ENCODE peak calls at places on chromosome 13, in five cellular contexts. One of them, this sample, is unnamed.

GRCh38 chr13:110455941-110456340 is 105.6 kb downstream of the RAB20 start:
- DNase-seq in CD14-positive monocyte: peak; percentile 77
- DNase-seq in AG04450: peak; percentile 20
- DNase-seq in cardiac muscle cell: peak; percentile 80
- DNase-seq in astrocyte of the cerebellum: peak; percentile 44
- DNase-seq in this sample: no peak

GRCh38 chr13:41691276-41691675 is 233.9 kb downstream of the RGCC start:
- DNase-seq in CD14-positive monocyte: no peak
- DNase-seq in AG04450: no peak
- DNase-seq in cardiac muscle cell: no peak
- DNase-seq in astrocyte of the cerebellum: no peak
- DNase-seq in this sample: no peak

GRCh38 chr13:73092831-73093230 is 34.0 kb downstream of the KLF5 start:
- DNase-seq in CD14-positive monocyte: no peak
- DNase-seq in AG04450: peak; percentile 11
- DNase-seq in cardiac muscle cell: no peak
- DNase-seq in astrocyte of the cerebellum: no peak
- DNase-seq in this sample: no peak

GRCh38 chr13:110813646-110814624 is 100.4 kb downstream of the ING1 start:
- DNase-seq in CD14-positive monocyte: no peak
- DNase-seq in AG04450: no peak
- DNase-seq in cardiac muscle cell: no peak
- DNase-seq in astrocyte of the cerebellum: no peak
- DNase-seq in this sample: no peak

GRCh38 chr13:66534561-66534960 is 695.6 kb downstream of the PCDH9 start:
- DNase-seq in CD14-positive monocyte: no peak
- DNase-seq in AG04450: no peak
- DNase-seq in cardiac muscle cell: no peak
- DNase-seq in astrocyte of the cerebellum: no peak
- DNase-seq in this sample: no peak

GRCh38 chr13:104320446-104320845 is 1254.2 kb upstream of the SLC10A2 start:
- DNase-seq in CD14-positive monocyte: no peak
- DNase-seq in AG04450: no peak
- DNase-seq in cardiac muscle cell: no peak
- DNase-seq in astrocyte of the cerebellum: no peak
- DNase-seq in this sample: no peak

GRCh38 chr13:104106705-104107393 is 1040.6 kb upstream of the SLC10A2 start:
- DNase-seq in CD14-positive monocyte: no peak
- DNase-seq in AG04450: no peak
- DNase-seq in cardiac muscle cell: no peak
- DNase-seq in astrocyte of the cerebellum: no peak
- DNase-seq in this sample: no peak

GRCh38 chr13:99620806-99621205 is 119.5 kb downstream of the TM9SF2 start:
- DNase-seq in CD14-positive monocyte: no peak
- DNase-seq in AG04450: no peak
- DNase-seq in cardiac muscle cell: no peak
- DNase-seq in astrocyte of the cerebellum: no peak
- DNase-seq in this sample: no peak

GRCh38 chr13:47865883-47866282 is 135.2 kb downstream of the SUCLA2 start:
- DNase-seq in CD14-positive monocyte: no peak
- DNase-seq in AG04450: no peak
- DNase-seq in cardiac muscle cell: no peak
- DNase-seq in astrocyte of the cerebellum: no peak
- DNase-seq in this sample: no peak

GRCh38 chr13:90511903-90512302 is 835.6 kb upstream of the MIR17HG start:
- DNase-seq in CD14-positive monocyte: no peak
- DNase-seq in AG04450: no peak
- DNase-seq in cardiac muscle cell: no peak
- DNase-seq in astrocyte of the cerebellum: no peak
- DNase-seq in this sample: no peak

GRCh38 chr13:103952183-103952582 is 886.0 kb upstream of the SLC10A2 start:
- DNase-seq in CD14-positive monocyte: no peak
- DNase-seq in AG04450: no peak
- DNase-seq in cardiac muscle cell: no peak
- DNase-seq in astrocyte of the cerebellum: no peak
- DNase-seq in this sample: no peak

GRCh38 chr13:46288570-46289259 is 77.0 kb downstream of the LRRC63 start:
- DNase-seq in CD14-positive monocyte: no peak
- DNase-seq in AG04450: no peak
- DNase-seq in cardiac muscle cell: peak; percentile 69
- DNase-seq in astrocyte of the cerebellum: peak; percentile 33
- DNase-seq in this sample: no peak

GRCh38 chr13:46286972-46287371 is 75.2 kb downstream of the LRRC63 start:
- DNase-seq in CD14-positive monocyte: no peak
- DNase-seq in AG04450: no peak
- DNase-seq in cardiac muscle cell: no peak
- DNase-seq in astrocyte of the cerebellum: no peak
- DNase-seq in this sample: no peak

DNA sequence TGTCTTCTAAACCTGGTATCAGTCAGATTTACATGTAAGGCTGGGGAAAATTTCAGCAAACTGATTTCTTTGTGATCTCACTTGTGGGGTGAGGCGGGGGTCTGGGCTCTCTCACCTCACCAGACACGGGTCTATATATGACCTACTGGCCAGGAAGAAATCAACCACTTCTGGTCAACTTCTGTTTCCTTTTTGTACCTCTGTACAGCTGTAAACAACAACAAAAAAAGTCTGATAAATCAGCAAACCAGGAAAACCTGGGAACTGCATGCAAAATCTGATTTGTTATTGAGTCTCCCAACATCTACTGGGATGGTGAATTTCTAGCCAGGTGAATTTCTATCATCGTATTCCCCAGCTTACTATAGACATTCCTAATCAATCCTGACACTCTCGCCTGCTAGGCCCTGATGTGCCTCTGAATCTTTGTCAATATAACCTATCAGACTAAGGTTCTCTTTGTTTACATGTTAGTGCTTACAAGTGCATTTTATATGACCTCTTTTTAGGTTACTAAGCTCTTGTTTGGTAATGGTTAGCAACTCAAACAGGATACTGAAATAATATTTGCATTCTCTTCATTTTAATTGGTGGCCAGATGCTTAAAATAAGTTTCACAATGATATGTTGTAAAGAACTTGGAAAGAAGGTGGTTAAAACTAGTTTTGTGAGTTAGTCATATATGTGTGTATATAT is 77.7 kb downstream of the LRRC63 start:
- DNase-seq in CD14-positive monocyte: no peak
- DNase-seq in AG04450: no peak
- DNase-seq in cardiac muscle cell: no peak
- DNase-seq in astrocyte of the cerebellum: no peak
- DNase-seq in this sample: no peak
- TF ChIP-seq CTCF in CD14-positive monocyte: peak; percentile 40
- TF ChIP-seq CTCF in AG04450: no peak
- TF ChIP-seq CTCF in cardiac muscle cell: no peak
- TF ChIP-seq CTCF in astrocyte of the cerebellum: no peak
- TF ChIP-seq CTCF in this sample: no peak

GRCh38 chr13:35818577-35819165 is 312.5 kb downstream of the DCLK1 start:
- DNase-seq in CD14-positive monocyte: no peak
- DNase-seq in AG04450: no peak
- DNase-seq in cardiac muscle cell: peak; percentile 57
- DNase-seq in astrocyte of the cerebellum: peak; percentile 24
- DNase-seq in this sample: peak; percentile 33
- TF ChIP-seq CTCF in CD14-positive monocyte: peak; percentile 76
- TF ChIP-seq CTCF in AG04450: peak; percentile 78
- TF ChIP-seq CTCF in cardiac muscle cell: peak; percentile 67
- TF ChIP-seq CTCF in astrocyte of the cerebellum: peak; percentile 68
- TF ChIP-seq CTCF in this sample: peak; percentile 70

GRCh38 chr13:19863323-19864017 is at the start of gene ZMYM5:
- DNase-seq in CD14-positive monocyte: peak; percentile 97
- DNase-seq in AG04450: peak; percentile 99
- DNase-seq in cardiac muscle cell: peak; percentile 99
- DNase-seq in astrocyte of the cerebellum: peak; percentile 98
- DNase-seq in this sample: peak; percentile 98
- TF ChIP-seq CTCF in CD14-positive monocyte: no peak
- TF ChIP-seq CTCF in AG04450: no peak
- TF ChIP-seq CTCF in cardiac muscle cell: no peak
- TF ChIP-seq CTCF in astrocyte of the cerebellum: no peak
- TF ChIP-seq CTCF in this sample: no peak

DNA sequence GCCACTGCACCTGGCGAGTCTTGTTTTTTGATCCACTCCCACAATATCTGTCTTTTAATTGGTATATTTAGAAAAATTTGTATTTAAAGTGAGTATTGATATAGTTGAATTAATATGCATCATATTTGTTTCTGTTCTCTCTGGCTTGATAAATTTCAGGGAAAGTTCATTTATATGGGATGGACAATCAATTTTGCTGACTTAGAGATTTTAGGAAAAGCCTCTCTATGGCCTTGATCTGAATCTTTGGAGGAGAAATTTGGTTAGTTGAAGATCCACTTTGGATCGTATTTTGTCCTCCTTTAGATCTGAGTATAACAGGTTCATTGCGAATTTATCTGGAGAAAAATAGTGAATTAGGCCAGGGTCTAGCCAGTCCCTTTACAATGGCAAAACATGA is 67.2 kb downstream of the SPRY2 start:
- DNase-seq in CD14-positive monocyte: no peak
- DNase-seq in AG04450: no peak
- DNase-seq in cardiac muscle cell: no peak
- DNase-seq in astrocyte of the cerebellum: no peak
- DNase-seq in this sample: no peak
- TF ChIP-seq CTCF in CD14-positive monocyte: no peak
- TF ChIP-seq CTCF in AG04450: no peak
- TF ChIP-seq CTCF in cardiac muscle cell: no peak
- TF ChIP-seq CTCF in astrocyte of the cerebellum: no peak
- TF ChIP-seq CTCF in this sample: no peak

DNA sequence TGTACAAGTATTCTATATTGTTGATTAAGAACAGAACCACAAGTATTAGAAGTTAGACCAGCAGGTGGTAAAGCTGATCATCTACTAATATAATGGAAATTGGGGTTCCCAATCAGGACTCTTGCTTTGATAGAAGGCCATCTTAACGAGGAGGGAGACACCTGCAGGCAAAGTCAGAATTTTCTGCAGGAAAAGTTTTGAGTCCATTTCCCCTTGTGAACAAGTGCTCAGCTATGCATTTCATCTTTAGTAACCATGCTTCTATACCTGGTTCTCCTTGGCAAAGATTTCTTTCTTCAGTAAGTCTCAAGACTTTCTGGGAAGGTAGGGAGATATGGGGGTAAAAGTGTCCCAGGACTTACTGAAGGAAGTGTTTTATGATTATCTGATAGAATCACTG is 36.1 kb upstream of the USPL1 start:
- DNase-seq in CD14-positive monocyte: no peak
- DNase-seq in AG04450: no peak
- DNase-seq in cardiac muscle cell: peak; percentile 30
- DNase-seq in astrocyte of the cerebellum: no peak
- DNase-seq in this sample: no peak
- TF ChIP-seq CTCF in CD14-positive monocyte: peak; percentile 27
- TF ChIP-seq CTCF in AG04450: peak; percentile 29
- TF ChIP-seq CTCF in cardiac muscle cell: peak; percentile 29
- TF ChIP-seq CTCF in astrocyte of the cerebellum: peak; percentile 43
- TF ChIP-seq CTCF in this sample: peak; percentile 47

DNA sequence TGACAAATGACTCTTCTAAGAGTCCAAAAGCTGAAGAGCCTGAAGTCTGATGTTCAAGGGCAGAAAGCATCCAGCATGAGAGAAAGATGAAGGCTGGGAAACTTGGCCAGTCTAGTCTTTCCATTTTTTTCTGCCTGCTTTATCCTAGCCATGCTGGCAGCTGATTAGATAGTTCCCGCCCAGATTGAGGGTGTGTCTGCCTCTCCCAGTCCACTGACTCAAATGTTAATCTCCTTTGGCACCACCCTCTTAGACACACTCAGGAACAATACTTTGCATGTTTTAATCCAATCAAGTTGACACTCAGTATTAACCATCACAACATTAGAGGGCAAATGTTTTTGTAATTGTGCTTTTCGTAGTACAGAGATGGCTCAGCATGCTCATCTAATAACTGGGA is 267.5 kb upstream of the KLHL1 start:
- DNase-seq in CD14-positive monocyte: no peak
- DNase-seq in AG04450: no peak
- DNase-seq in cardiac muscle cell: no peak
- DNase-seq in astrocyte of the cerebellum: no peak
- DNase-seq in this sample: no peak
- TF ChIP-seq CTCF in CD14-positive monocyte: no peak
- TF ChIP-seq CTCF in AG04450: no peak
- TF ChIP-seq CTCF in cardiac muscle cell: no peak
- TF ChIP-seq CTCF in astrocyte of the cerebellum: no peak
- TF ChIP-seq CTCF in this sample: no peak

GRCh38 chr13:39215971-39216370 is 177.7 kb downstream of the NHLRC3 start:
- DNase-seq in CD14-positive monocyte: no peak
- DNase-seq in AG04450: no peak
- DNase-seq in cardiac muscle cell: no peak
- DNase-seq in astrocyte of the cerebellum: no peak
- DNase-seq in this sample: no peak
- TF ChIP-seq CTCF in CD14-positive monocyte: no peak
- TF ChIP-seq CTCF in AG04450: no peak
- TF ChIP-seq CTCF in cardiac muscle cell: no peak
- TF ChIP-seq CTCF in astrocyte of the cerebellum: no peak
- TF ChIP-seq CTCF in this sample: no peak

GRCh38 chr13:98449273-98449672 is 127.6 kb downstream of the STK24 start:
- DNase-seq in CD14-positive monocyte: no peak
- DNase-seq in AG04450: no peak
- DNase-seq in cardiac muscle cell: no peak
- DNase-seq in astrocyte of the cerebellum: no peak
- DNase-seq in this sample: no peak

GRCh38 chr13:98447130-98447529 is 129.8 kb downstream of the STK24 start:
- DNase-seq in CD14-positive monocyte: no peak
- DNase-seq in AG04450: no peak
- DNase-seq in cardiac muscle cell: no peak
- DNase-seq in astrocyte of the cerebellum: no peak
- DNase-seq in this sample: no peak

GRCh38 chr13:98447881-98448641 is 128.8 kb downstream of the STK24 start:
- DNase-seq in CD14-positive monocyte: no peak
- DNase-seq in AG04450: no peak
- DNase-seq in cardiac muscle cell: peak; percentile 82
- DNase-seq in astrocyte of the cerebellum: no peak
- DNase-seq in this sample: no peak

GRCh38 chr13:98450012-98450411 is 126.9 kb downstream of the STK24 start:
- DNase-seq in CD14-positive monocyte: no peak
- DNase-seq in AG04450: no peak
- DNase-seq in cardiac muscle cell: no peak
- DNase-seq in astrocyte of the cerebellum: no peak
- DNase-seq in this sample: no peak

DNA sequence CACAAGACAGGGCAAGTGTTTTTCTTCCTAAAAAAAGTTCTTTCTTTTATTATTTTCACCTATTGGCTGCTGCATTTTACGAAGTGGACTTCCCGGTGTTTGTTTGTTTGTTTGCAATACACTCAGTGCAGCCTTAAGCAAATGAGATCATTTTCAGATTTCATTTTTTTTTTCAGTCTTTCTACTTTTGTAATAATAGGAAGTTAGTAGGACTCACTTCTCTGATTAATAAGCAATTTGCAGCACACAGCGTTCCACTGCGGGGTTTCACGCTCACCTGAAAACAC is 128.3 kb downstream of the STK24 start:
- DNase-seq in CD14-positive monocyte: no peak
- DNase-seq in AG04450: no peak
- DNase-seq in cardiac muscle cell: no peak
- DNase-seq in astrocyte of the cerebellum: no peak
- DNase-seq in this sample: no peak
- TF ChIP-seq CTCF in CD14-positive monocyte: no peak
- TF ChIP-seq CTCF in AG04450: no peak
- TF ChIP-seq CTCF in cardiac muscle cell: no peak
- TF ChIP-seq CTCF in astrocyte of the cerebellum: no peak
- TF ChIP-seq CTCF in this sample: no peak

This sample was measured in AG09309.